ENCODE peak calls at places on chromosomes 16 and 17, in nine cellular contexts. K is CD8-positive, alpha-beta T cell; L is brain microvascular endothelial cell; U is fibroblast of the aortic adventitia; Y is left lung; I is neural progenitor cell; T is body of pancreas; D is HFF-Myc; R is endodermal cell. W is an unnamed sample.

GRCh38 chr17:52388941-52389340 is 230.4 kb upstream of the CA10 start:
- DNase-seq in U (no peak), K (no peak), T (no peak), D (no peak), Y (no peak), I (no peak), R (no peak), L (no peak), W (no peak)

GRCh38 chr17:14078027-14078426 is 8.7 kb downstream of the COX10 start:
- DNase-seq in R (no peak), L (no peak), T (no peak), I (no peak), D (no peak), Y (no peak), U (no peak), K (no peak), W (no peak)

GRCh38 chr16:57000271-57001025 is 11.1 kb downstream of the NLRC5 start:
- DNase-seq in L (peak), U (peak), K (no peak), R (no peak), I (no peak), Y (no peak), D (peak), T (no peak), W (peak)

GRCh38 chr16:57077714-57078113 is 14.7 kb upstream of the CPNE2 start:
- DNase-seq in U (no peak), I (no peak), D (no peak), K (no peak), R (no peak), Y (no peak), L (no peak), T (no peak), W (no peak)

GRCh38 chr17:11671151-11671550 is 72.9 kb downstream of the DNAH9 start:
- DNase-seq in T (no peak), D (no peak), R (no peak), Y (no peak), U (no peak), K (no peak), L (no peak), I (no peak), W (no peak)

GRCh38 chr17:694239-694638 is 20.4 kb downstream of the VPS53 start:
- DNase-seq in R (no peak), T (peak), Y (no peak), I (no peak), K (no peak), U (peak), L (peak), D (peak), W (peak)

GRCh38 chr16:73196670-73197069 is 148.7 kb upstream of the ZFHX3 start:
- DNase-seq in D (no peak), K (no peak), Y (no peak), U (peak), R (peak), L (peak), I (peak), T (peak), W (no peak)

GRCh38 chr16:47523342-47524006 is 62.3 kb downstream of the PHKB start:
- DNase-seq in T (no peak), I (no peak), R (no peak), K (no peak), U (no peak), L (no peak), D (no peak), Y (no peak), W (no peak)

GRCh38 chr17:76148015-76148326 is 6.9 kb upstream of the FOXJ1 start:
- DNase-seq in L (no peak), D (no peak), Y (no peak), T (no peak), U (no peak), K (no peak), I (no peak), R (no peak), W (no peak)

GRCh38 chr16:15897386-15897785 is 9.0 kb upstream of the CEP20 start:
- DNase-seq in T (no peak), L (no peak), K (no peak), D (peak), R (no peak), I (no peak), Y (no peak), U (no peak), W (no peak)

GRCh38 chr17:46841561-46842379 is 9.6 kb upstream of the WNT9B start:
- DNase-seq in L (no peak), R (peak), Y (peak), K (no peak), T (peak), I (peak), D (no peak), U (no peak), W (no peak)

GRCh38 chr17:51035436-51035835 is 85.2 kb downstream of the SPAG9 start:
- DNase-seq in Y (no peak), R (no peak), U (peak), T (no peak), K (no peak), I (peak), L (peak), D (peak), W (peak)

GRCh38 chr17:48002208-48002919 is 31.5 kb downstream of the CDK5RAP3 start:
- DNase-seq in U (peak), I (peak), L (peak), R (no peak), K (no peak), Y (no peak), D (peak), T (no peak), W (peak)

GRCh38 chr16:62638964-62639861 is 603.0 kb upstream of the CDH8 start:
- DNase-seq in T (no peak), L (no peak), Y (no peak), U (no peak), I (no peak), R (no peak), D (no peak), K (no peak), W (no peak)

GRCh38 chr17:34706029-34706428 is 126.6 kb downstream of the TMEM132E start:
- DNase-seq in R (peak), U (peak), T (no peak), I (peak), Y (no peak), L (peak), D (no peak), K (no peak), W (no peak)

GRCh38 chr17:49742256-49742655 is 21.7 kb downstream of the FAM117A start:
- DNase-seq in D (no peak), Y (no peak), K (no peak), R (no peak), I (no peak), L (no peak), T (no peak), U (peak), W (no peak)

GRCh38 chr17:49741009-49741691 is 22.8 kb downstream of the FAM117A start:
- DNase-seq in R (no peak), D (no peak), T (no peak), K (no peak), U (peak), I (no peak), L (no peak), Y (no peak), W (no peak)

GRCh38 chr17:49738456-49739163 is 25.3 kb downstream of the FAM117A start:
- DNase-seq in I (no peak), R (no peak), T (no peak), D (no peak), K (no peak), L (no peak), Y (no peak), U (no peak), W (no peak)

GRCh38 chr17:49739662-49740271 is 24.2 kb downstream of the FAM117A start:
- DNase-seq in D (no peak), L (no peak), I (no peak), R (no peak), K (peak), Y (peak), T (peak), U (no peak), W (no peak)

GRCh38 chr17:49741692-49742076 is 22.2 kb downstream of the FAM117A start:
- DNase-seq in K (no peak), L (no peak), Y (no peak), U (no peak), D (no peak), R (no peak), I (no peak), T (no peak), W (no peak)
- H3K4me3 ChIP-seq in K (peak), L (no peak), Y (no peak), U (no peak), D (no peak), R (no peak), I (no peak), T (no peak), W (no peak)

GRCh38 chr16:87765473-87765775 is 362 bp downstream of the KLHDC4 start:
- DNase-seq in R (no peak), U (no peak), Y (no peak), T (peak), L (no peak), I (no peak), D (no peak), K (peak), W (no peak)

GRCh38 chr16:87762620-87763019 is 3.2 kb downstream of the KLHDC4 start:
- DNase-seq in U (no peak), T (no peak), D (no peak), K (no peak), Y (no peak), I (no peak), R (no peak), L (no peak), W (no peak)

GRCh38 chr16:87765776-87766484 is at the start of gene KLHDC4:
- DNase-seq in R (peak), I (peak), L (peak), Y (peak), D (no peak), T (peak), U (peak), K (peak), W (peak)

GRCh38 chr16:87766485-87766797 is 655 bp upstream of the KLHDC4 start:
- DNase-seq in I (no peak), L (no peak), U (no peak), R (no peak), T (peak), K (no peak), Y (no peak), D (no peak), W (no peak)

GRCh38 chr16:87764600-87765472 is 950 bp downstream of the KLHDC4 start:
- DNase-seq in U (no peak), T (no peak), L (no peak), K (no peak), R (no peak), D (no peak), I (no peak), Y (no peak), W (no peak)
- TF ChIP-seq CTCF in U (no peak), T (no peak), L (no peak), K (no peak), R (no peak), D (no peak), I (no peak), Y (no peak), W (no peak)

GRCh38 chr17:80264793-80265075 is 4.1 kb downstream of the RNF213 start:
- DNase-seq in R (peak), D (no peak), I (no peak), T (no peak), K (no peak), U (no peak), L (no peak), Y (no peak), W (no peak)
- H3K4me3 ChIP-seq in R (no peak), D (no peak), I (no peak), T (no peak), K (peak), U (no peak), L (no peak), Y (no peak), W (no peak)

GRCh38 chr17:54426287-54426886 is 474.3 kb upstream of the TOM1L1 start:
- DNase-seq in R (peak), Y (no peak), U (no peak), T (no peak), D (no peak), K (no peak), I (peak), L (no peak), W (no peak)
- TF ChIP-seq CTCF in R (peak), Y (no peak), U (no peak), T (peak), D (no peak), K (no peak), I (peak), L (no peak), W (no peak)

DNA sequence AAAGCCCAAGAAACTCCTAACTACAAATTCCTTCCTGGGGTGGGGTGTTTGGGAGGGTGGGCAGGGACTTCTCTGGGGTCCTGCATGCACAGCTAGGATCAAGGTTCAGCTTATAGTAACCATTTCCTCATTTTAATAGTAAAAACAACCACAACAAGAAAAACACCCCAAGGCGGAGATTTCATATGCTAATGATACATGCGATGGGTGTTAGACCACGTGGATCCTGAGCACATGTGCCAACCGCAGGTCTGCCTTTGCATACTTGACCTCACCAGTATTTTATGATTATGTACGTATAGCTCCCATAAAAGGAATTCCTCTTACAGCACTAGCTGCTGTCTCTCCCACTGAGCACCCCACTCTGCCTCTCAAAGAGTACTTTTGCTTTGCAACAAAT is 1.9 kb downstream of the KRTAP4-11 start:
- DNase-seq in D (no peak), U (no peak), L (no peak), K (no peak), R (no peak), I (no peak), Y (no peak), T (no peak), W (no peak)
- H3K4me3 ChIP-seq in D (no peak), U (no peak), L (no peak), K (no peak), R (no peak), I (no peak), Y (no peak), T (no peak), W (no peak)

DNA sequence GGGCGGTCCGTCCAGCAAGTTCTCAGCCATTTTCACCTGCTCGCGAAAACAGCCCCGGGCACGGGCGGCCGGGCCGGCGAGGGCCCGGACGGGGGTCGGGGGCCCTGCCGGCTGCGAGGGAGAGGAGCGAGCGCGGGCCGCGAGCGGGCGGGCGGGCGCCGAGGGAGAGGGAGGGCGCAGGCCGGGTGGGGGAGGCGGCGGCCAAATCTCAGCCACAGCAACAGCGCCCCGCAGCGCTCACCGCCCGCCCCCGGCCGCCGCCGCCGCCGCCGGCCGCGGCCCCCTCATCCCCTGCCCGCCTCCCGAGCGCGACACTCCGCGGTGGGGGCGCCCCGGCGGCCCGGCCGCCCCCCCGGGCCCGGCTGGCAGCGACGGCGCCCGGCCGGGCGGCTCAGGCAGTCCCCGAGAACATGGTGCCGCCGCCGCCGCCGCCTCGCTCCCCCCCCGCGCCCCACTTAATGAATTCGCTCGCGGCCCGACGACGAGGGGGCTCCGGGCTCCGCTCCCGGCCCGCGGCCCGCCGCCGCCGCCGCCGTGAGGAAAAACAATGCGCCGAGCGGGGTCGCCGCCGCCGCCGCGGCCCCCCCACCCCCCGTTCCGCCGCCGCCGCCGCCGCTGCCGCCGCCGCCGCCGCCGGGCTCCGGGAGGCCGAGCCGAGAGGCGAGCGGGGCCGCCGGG is 487 bp downstream of the CREBBP start:
- DNase-seq in Y (peak), T (peak), I (peak), D (no peak), U (peak), L (peak), K (peak), R (peak), W (no peak)
- TF ChIP-seq CTCF in Y (no peak), T (no peak), I (no peak), D (no peak), U (peak), L (peak), K (no peak), R (no peak), W (no peak)

W was measured in AG04450.